ENCODE peak calls at places on chromosome 19, in ten cellular contexts. Q is stomach, C is upper lobe of left lung, U is HepG2, J is SK-N-SH, F is sigmoid colon, S is K562, N is suprapubic skin, L is H1, O is transverse colon. R is an unnamed sample.

GRCh38 chr19:30222428-30222873 is 149.7 kb upstream of the ZNF536 start:
- DNase-seq in F (no peak), O (no peak), Q (no peak), U (no peak), N (peak; percentile 69), L (peak; percentile 90), C (no peak), J (peak; percentile 46), S (peak; percentile 75), R (no peak)

GRCh38 chr19:4987692-4988370 is 18.9 kb downstream of the KDM4B start:
- DNase-seq in J (no peak), U (no peak), N (no peak), F (no peak), Q (no peak), L (no peak), C (no peak), S (no peak), O (no peak), R (no peak)

GRCh38 chr19:41339936-41340335 is 13.8 kb downstream of the TGFB1 start:
- DNase-seq in J (no peak), N (no peak), F (no peak), U (no peak), C (no peak), Q (no peak), S (no peak), L (no peak), O (no peak), R (no peak)

GRCh38 chr19:58562126-58563033 is 4.0 kb upstream of the UBE2M start:
- DNase-seq in L (no peak), F (peak; percentile 80), O (no peak), C (no peak), S (no peak), U (no peak), J (peak; percentile 60), Q (peak; percentile 48), N (no peak), R (no peak)

GRCh38 chr19:6737873-6738725 is 719 bp upstream of the GPR108 start:
- DNase-seq in C (peak; percentile 96), Q (peak; percentile 99), O (peak; percentile 97), S (no peak), F (peak; percentile 100), L (peak; percentile 78), U (peak; percentile 87), N (peak; percentile 96), J (no peak), R (peak; percentile 99)

GRCh38 chr19:41351339-41352245 is 2.1 kb downstream of the TGFB1 start:
- DNase-seq in L (peak; percentile 78), F (peak; percentile 82), U (no peak), J (peak; percentile 62), N (no peak), O (peak; percentile 79), Q (peak; percentile 59), C (peak; percentile 78), S (peak; percentile 83), R (no peak)

GRCh38 chr19:6577410-6578125 is 13.4 kb downstream of the CD70 start:
- DNase-seq in O (peak; percentile 25), J (no peak), C (no peak), S (peak; percentile 38), Q (no peak), L (no peak), U (no peak), N (no peak), F (no peak), R (no peak)

GRCh38 chr19:50401505-50402450 is 17.0 kb upstream of the SPIB start:
- DNase-seq in C (no peak), Q (no peak), N (no peak), O (no peak), U (no peak), J (peak; percentile 43), S (no peak), F (no peak), L (no peak), R (no peak)

GRCh38 chr19:15187026-15188007 is 13.5 kb downstream of the NOTCH3 start:
- DNase-seq in L (peak; percentile 67), S (peak; percentile 71), F (no peak), U (no peak), Q (no peak), J (peak; percentile 73), N (no peak), O (no peak), C (no peak), R (no peak)

GRCh38 chr19:47419037-47419783 is at the start of gene MEIS3:
- DNase-seq in L (peak; percentile 64), U (no peak), J (peak; percentile 81), F (no peak), Q (no peak), S (peak; percentile 61), O (no peak), C (no peak), N (no peak), R (no peak)

GRCh38 chr19:38742906-38743305 is 1.4 kb downstream of the CAPN12 start:
- DNase-seq in O (no peak), Q (no peak), F (no peak), J (peak; percentile 22), N (no peak), S (no peak), C (no peak), U (no peak), L (no peak), R (no peak)

GRCh38 chr19:38346837-38347236 is 11.2 kb downstream of the CATSPERG start:
- DNase-seq in Q (no peak), U (no peak), O (no peak), N (no peak), S (no peak), L (no peak), F (no peak), C (no peak), J (no peak), R (no peak)

GRCh38 chr19:54432144-54432738 is 16.8 kb upstream of the LENG8 start:
- DNase-seq in S (no peak), O (no peak), F (no peak), L (no peak), U (no peak), N (no peak), J (no peak), Q (no peak), C (no peak), R (no peak)

GRCh38 chr19:4369888-4370260 is 26.5 kb downstream of the MPND start:
- DNase-seq in J (no peak), N (no peak), L (peak; percentile 74), U (no peak), S (no peak), F (no peak), Q (peak; percentile 80), O (peak; percentile 76), C (peak; percentile 72), R (no peak)

GRCh38 chr19:32201211-32201610 is 144.2 kb upstream of the ZNF507 start:
- DNase-seq in U (no peak), F (no peak), O (no peak), Q (no peak), S (no peak), N (no peak), J (no peak), C (no peak), L (peak; percentile 31), R (peak; percentile 87)

GRCh38 chr19:1079566-1080111 is 12.7 kb downstream of the ARHGAP45 start:
- DNase-seq in U (no peak), Q (no peak), J (peak; percentile 89), L (no peak), O (peak; percentile 45), S (no peak), F (no peak), C (no peak), N (no peak), R (no peak)

GRCh38 chr19:31629936-31630335 is 280.7 kb upstream of the TSHZ3 start:
- DNase-seq in L (no peak), S (no peak), U (no peak), Q (no peak), J (no peak), O (no peak), F (no peak), C (no peak), N (no peak), R (no peak)

GRCh38 chr19:45784096-45784495 is 1.8 kb upstream of the DMPK start:
- DNase-seq in S (no peak), U (no peak), J (no peak), L (no peak), Q (no peak), N (no peak), F (no peak), C (no peak), O (no peak), R (no peak)

GRCh38 chr19:39172700-39173501 is 23.9 kb upstream of the NCCRP1 start:
- DNase-seq in N (no peak), S (no peak), O (no peak), Q (no peak), L (no peak), F (no peak), C (no peak), U (no peak), J (no peak), R (no peak)

DNA sequence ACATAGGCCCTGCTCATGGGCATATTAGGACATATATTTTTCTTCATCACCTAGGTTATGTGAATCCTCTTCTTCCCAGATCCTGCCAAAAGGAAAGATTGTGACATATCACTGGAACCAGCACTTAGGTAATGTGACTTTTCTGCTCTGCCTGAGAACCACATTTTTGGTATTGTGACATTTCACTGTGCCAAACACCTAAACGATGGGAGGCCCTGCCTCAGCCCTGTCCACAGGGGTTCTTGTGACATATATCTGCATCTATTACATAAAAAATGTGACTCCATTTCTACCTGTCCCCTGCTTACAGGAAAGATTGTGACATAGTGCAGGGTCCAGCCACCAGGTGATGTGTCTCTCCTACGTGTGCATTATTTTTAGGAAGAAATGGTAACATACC is 18.5 kb upstream of the ZNF730 start:
- DNase-seq in O (no peak), C (no peak), N (no peak), J (no peak), Q (no peak), S (no peak), L (no peak), F (no peak), U (no peak), R (no peak)
- H3K9me3 ChIP-seq in O (no peaks in the 10 kb centered on the region), C (peaks cover 5% of the 10 kb centered on the region), N (no peaks in the 10 kb centered on the region), J (no peaks in the 10 kb centered on the region), Q (peaks cover 22% of the 10 kb centered on the region), S (peaks cover 2% of the 10 kb centered on the region), L (no peaks in the 10 kb centered on the region), F (peaks cover 2% of the 10 kb centered on the region), U (peaks cover 96% of the 10 kb centered on the region), R (peaks cover 6% of the 10 kb centered on the region)

GRCh38 chr19:2668188-2668763 is 34.2 kb downstream of the GNG7 start:
- DNase-seq in Q (no peak), S (no peak), N (no peak), U (no peak), J (no peak), F (no peak), C (no peak), L (no peak), O (peak; percentile 24), R (no peak)
- TF ChIP-seq EP300 in Q (no peak), S (no peak), N (no peak), U (no peak), J (no peak), F (no peak), C (no peak), L (no peak), O (no peak), R (no peak)

GRCh38 chr19:17775245-17775927 is 19.6 kb upstream of the B3GNT3 start:
- DNase-seq in U (peak; percentile 64), N (no peak), O (peak; percentile 49), S (peak; percentile 81), J (peak; percentile 76), C (no peak), F (no peak), Q (peak; percentile 42), L (peak; percentile 92), R (no peak)
- TF ChIP-seq POLR2AphosphoS5 in U (no peak), N (no peak), O (no peak), S (no peak), J (no peak), C (no peak), F (no peak), Q (no peak), L (no peak), R (no peak)

GRCh38 chr19:21396121-21396520 is 812 bp upstream of the ZNF493 start:
- DNase-seq in F (no peak), Q (no peak), C (no peak), N (no peak), O (no peak), L (no peak), S (no peak), U (no peak), J (no peak), R (no peak)
- H3K9me3 ChIP-seq in F (no peaks in the 10 kb centered on the region), Q (no peaks in the 10 kb centered on the region), C (peaks cover 5% of the 10 kb centered on the region), N (no peaks in the 10 kb centered on the region), O (peaks cover 9% of the 10 kb centered on the region), L (no peaks in the 10 kb centered on the region), S (peaks cover 2% of the 10 kb centered on the region), U (peaks cover 7% of the 10 kb centered on the region), J (peaks cover 12% of the 10 kb centered on the region), R (no peaks in the 10 kb centered on the region)